ENCODE peak calls at places on chromosomes 5 and 9, in nine cellular contexts. V, F, H, I, D, K, L, B and O are unnamed samples.

GRCh38 chr9:84419203-84419602 is 78.6 kb upstream of the SLC28A3 start:
- DNase-seq in K (no peak), V (no peak), I (no peak), F (no peak), D (no peak), B (no peak), H (no peak), L (no peak), O (no peak)

GRCh38 chr5:179313849-179314521 is 31.3 kb downstream of the ADAMTS2 start:
- DNase-seq in F (no peak), V (peak; percentile 96), K (no peak), D (no peak), I (no peak), B (no peak), L (no peak), H (no peak), O (no peak)

GRCh38 chr5:142325677-142326479 is 1.1 kb upstream of the SPRY4 start:
- DNase-seq in L (no peak), K (no peak), V (peak; percentile 73), I (peak; percentile 43), B (no peak), F (no peak), D (peak; percentile 70), H (no peak), O (peak; percentile 32)

GRCh38 chr5:96067902-96068614 is 106.4 kb upstream of the ELL2 start:
- DNase-seq in B (no peak), L (peak; percentile 70), K (no peak), D (no peak), I (no peak), H (no peak), V (peak; percentile 57), F (no peak), O (peak; percentile 94)

GRCh38 chr9:36192196-36192595 is 1.5 kb downstream of the CLTA start:
- DNase-seq in F (no peak), K (no peak), B (no peak), H (no peak), V (no peak), L (no peak), D (no peak), I (no peak), O (no peak)

GRCh38 chr5:142981886-142982820 is 212.0 kb downstream of the ARHGAP26 start:
- DNase-seq in L (peak; percentile 86), D (peak; percentile 33), K (no peak), B (no peak), I (no peak), V (peak; percentile 37), F (no peak), H (no peak), O (peak; percentile 65)

GRCh38 chr9:94938384-94938783 is 211.9 kb downstream of the AOPEP start:
- DNase-seq in L (no peak), F (no peak), I (no peak), K (no peak), D (no peak), B (no peak), V (no peak), H (no peak), O (no peak)

GRCh38 chr9:136592666-136593065 is 46.8 kb upstream of the NOTCH1 start:
- DNase-seq in I (no peak), K (no peak), V (no peak), H (no peak), B (no peak), D (no peak), L (no peak), F (no peak), O (peak; percentile 44)

GRCh38 chr9:130305381-130305780 is 39.8 kb downstream of the HMCN2 start:
- DNase-seq in H (no peak), I (no peak), K (no peak), L (no peak), B (no peak), V (no peak), D (no peak), F (no peak), O (no peak)

GRCh38 chr5:141517321-141517720 is 28.4 kb downstream of the PCDHGC5 start:
- DNase-seq in L (no peak), H (no peak), K (no peak), V (no peak), B (no peak), D (no peak), I (no peak), F (no peak), O (no peak)

GRCh38 chr9:108860354-108860753 is 1.7 kb upstream of the ACTL7A start:
- DNase-seq in I (no peak), V (peak; percentile 32), F (no peak), D (no peak), L (no peak), H (no peak), K (no peak), B (no peak), O (no peak)

GRCh38 chr5:132116072-132116471 is 42.5 kb downstream of the CSF2 start:
- DNase-seq in B (no peak), I (no peak), L (no peak), F (no peak), H (no peak), V (no peak), D (no peak), K (no peak), O (no peak)

GRCh38 chr9:89116064-89116817 is 62.4 kb downstream of the SHC3 start:
- DNase-seq in B (no peak), I (no peak), L (no peak), F (no peak), V (peak; percentile 91), K (no peak), H (no peak), D (no peak), O (peak; percentile 77)

GRCh38 chr5:61625682-61626620 is 293.9 kb downstream of the ZSWIM6 start:
- DNase-seq in L (no peak), H (no peak), I (peak; percentile 58), B (no peak), K (peak; percentile 44), D (peak; percentile 40), V (peak; percentile 41), F (no peak), O (peak; percentile 65)

GRCh38 chr9:131605770-131606590 is 60.7 kb downstream of the PRRT1B start:
- DNase-seq in V (no peak), K (no peak), H (no peak), B (no peak), D (no peak), I (no peak), F (no peak), L (no peak), O (no peak)

GRCh38 chr5:78830647-78831046 is 154.5 kb downstream of the ARSB start:
- DNase-seq in D (no peak), B (no peak), F (no peak), I (no peak), L (no peak), K (no peak), V (no peak), H (no peak), O (no peak)

GRCh38 chr9:121820286-121821005 is 169.0 kb downstream of the DAB2IP start:
- DNase-seq in K (no peak), D (no peak), F (no peak), B (no peak), V (no peak), L (no peak), H (no peak), I (no peak), O (no peak)

GRCh38 chr5:168943999-168944398 is 356.9 kb downstream of the SLIT3 start:
- DNase-seq in D (peak; percentile 48), I (no peak), F (no peak), K (no peak), B (no peak), H (no peak), L (no peak), V (no peak), O (no peak)

GRCh38 chr5:122019936-122020590 is 58.0 kb downstream of the LOX start:
- DNase-seq in V (no peak), K (no peak), F (no peak), I (no peak), B (no peak), H (no peak), D (no peak), L (no peak), O (no peak)

GRCh38 chr5:177405805-177406204 is 3.6 kb downstream of the F12 start:
- DNase-seq in D (no peak), L (no peak), H (no peak), V (no peak), B (no peak), K (peak; percentile 75), I (no peak), F (no peak), O (no peak)

GRCh38 chr9:29211681-29212589 is 1638.7 kb upstream of the C9orf72 start:
- DNase-seq in B (no peak), I (peak; percentile 14), V (no peak), H (no peak), F (no peak), D (peak; percentile 65), K (no peak), L (no peak), O (no peak)

GRCh38 chr9:134035041-134036039 is 10.1 kb downstream of the BRD3OS start:
- DNase-seq in L (no peak), K (no peak), D (no peak), V (no peak), H (no peak), I (no peak), F (no peak), B (no peak), O (no peak)

GRCh38 chr9:37036237-37037136 is 2.4 kb upstream of the PAX5 start:
- DNase-seq in L (no peak), H (peak; percentile 41), F (peak; percentile 29), K (peak; percentile 74), V (peak; percentile 14), I (peak; percentile 84), B (no peak), D (no peak), O (peak; percentile 56)